ENCODE peak calls at places on chromosomes 7 and 10, in seven cellular contexts. I is lower leg skin; W is fibroblast of lung; U is Caco-2; R is activated effector memory CD4-positive, alpha-beta T cell treated with Interleukin-2 at 50 U/mL for 16 hours; B is NCI-H2029; J is lung microvascular endothelial cell. X is an unnamed sample.

GRCh38 chr10:45428611-45429510 is 54.8 kb downstream of the ALOX5 start:
- DNase-seq in I (peak), W (no peak), U (no peak), R (no peak), B (no peak), J (no peak), X (no peak)

GRCh38 chr10:83881647-83882046 is 257.7 kb upstream of the GHITM start:
- DNase-seq in I (no peak), W (no peak), U (no peak), R (no peak), B (no peak), J (no peak), X (no peak)

GRCh38 chr10:6486280-6486679 is 93.8 kb downstream of the PRKCQ start:
- DNase-seq in I (no peak), W (no peak), U (no peak), R (no peak), B (no peak), J (no peak), X (no peak)

GRCh38 chr10:99435986-99436633 is 5.7 kb upstream of the GOT1 start:
- DNase-seq in I (no peak), W (peak), U (peak), R (no peak), B (peak), J (peak), X (peak)

GRCh38 chr7:101066858-101067227 is 18.4 kb upstream of the TRIM56 start:
- DNase-seq in I (no peak), W (no peak), U (no peak), R (no peak), B (no peak), J (no peak), X (no peak)

GRCh38 chr10:634256-634655 is 55.2 kb downstream of the DIP2C start:
- DNase-seq in I (no peak), W (peak), U (no peak), R (no peak), B (no peak), J (no peak), X (no peak)

GRCh38 chr10:14742815-14743214 is 31.9 kb downstream of the FAM107B start:
- DNase-seq in I (no peak), W (no peak), U (peak), R (no peak), B (no peak), J (no peak), X (peak)

GRCh38 chr7:92368741-92369140 is 78.5 kb upstream of the GATAD1 start:
- DNase-seq in I (no peak), W (no peak), U (no peak), R (no peak), B (no peak), J (no peak), X (no peak)

GRCh38 chr10:33396938-33397337 is 62.5 kb upstream of the NRP1 start:
- DNase-seq in I (no peak), W (no peak), U (no peak), R (no peak), B (no peak), J (no peak), X (no peak)

GRCh38 chr10:1117651-1118050 is 61.5 kb downstream of the WDR37 start:
- DNase-seq in I (peak), W (no peak), U (no peak), R (no peak), B (no peak), J (no peak), X (no peak)

GRCh38 chr7:44962483-44963251 is 16.1 kb downstream of the MYO1G start:
- DNase-seq in I (peak), W (no peak), U (peak), R (no peak), B (no peak), J (peak), X (no peak)

GRCh38 chr7:128351296-128352123 is 7.8 kb upstream of the RBM28 start:
- DNase-seq in I (no peak), W (no peak), U (no peak), R (no peak), B (no peak), J (peak), X (no peak)

GRCh38 chr7:56091591-56091990 is 1.2 kb downstream of the PHKG1 start:
- DNase-seq in I (peak), W (no peak), U (no peak), R (no peak), B (no peak), J (no peak), X (no peak)

GRCh38 chr7:22154130-22154529 is 202.8 kb downstream of the RAPGEF5 start:
- DNase-seq in I (no peak), W (peak), U (no peak), R (no peak), B (no peak), J (peak), X (no peak)

GRCh38 chr7:106717997-106718871 is 57.3 kb upstream of the CCDC71L start:
- DNase-seq in I (no peak), W (peak), U (peak), R (peak), B (no peak), J (peak), X (peak)

GRCh38 chr10:122141821-122142651 is 129.1 kb upstream of the BTBD16 start:
- DNase-seq in I (no peak), W (peak), U (no peak), R (no peak), B (no peak), J (no peak), X (no peak)

GRCh38 chr7:121331048-121331447 is 2.2 kb downstream of the WNT16 start:
- DNase-seq in I (no peak), W (no peak), U (no peak), R (no peak), B (no peak), J (no peak), X (no peak)

GRCh38 chr10:48234807-48235206 is 39.7 kb downstream of the FRMPD2 start:
- DNase-seq in I (peak), W (no peak), U (no peak), R (no peak), B (no peak), J (no peak), X (no peak)

GRCh38 chr7:99392659-99393362 is 15.6 kb downstream of the PDAP1 start:
- DNase-seq in I (peak), W (peak), U (no peak), R (peak), B (peak), J (peak), X (no peak)

GRCh38 chr7:125605241-125605640 is 675.6 kb upstream of the POT1 start:
- DNase-seq in I (no peak), W (no peak), U (no peak), R (no peak), B (no peak), J (no peak), X (no peak)

GRCh38 chr10:119207713-119208552 is 562 bp downstream of the GRK5 start:
- DNase-seq in I (peak), W (peak), U (peak), R (peak), B (no peak), J (peak), X (no peak)

GRCh38 chr10:62297857-62298256 is 29.2 kb upstream of the RTKN2 start:
- DNase-seq in I (no peak), W (no peak), U (no peak), R (no peak), B (no peak), J (no peak), X (no peak)

GRCh38 chr7:102811942-102812678 is 63.3 kb downstream of the FAM185A start:
- DNase-seq in I (no peak), W (no peak), U (no peak), R (no peak), B (no peak), J (no peak), X (no peak)

X was measured in AML-193.